ENCODE peak calls at places on chromosomes 5 and 9, in nine cellular contexts. One of them, this sample, is unnamed.

GRCh38 chr5:150481708-150481965 is 26.3 kb upstream of the NDST1 start:
- DNase-seq in stomach: no peak
- DNase-seq in Panc1: no peak
- DNase-seq in H1: no peak
- DNase-seq in prostate gland: no peak
- DNase-seq in sigmoid colon: no peak
- DNase-seq in GM12878: no peak
- DNase-seq in breast epithelium: no peak
- DNase-seq in upper lobe of left lung: no peak
- DNase-seq in this sample: no peak

GRCh38 chr5:113447651-113448050 is 12.9 kb upstream of the TSSK1B start:
- DNase-seq in stomach: no peak
- DNase-seq in Panc1: no peak
- DNase-seq in H1: no peak
- DNase-seq in prostate gland: no peak
- DNase-seq in sigmoid colon: no peak
- DNase-seq in GM12878: no peak
- DNase-seq in breast epithelium: no peak
- DNase-seq in upper lobe of left lung: no peak
- DNase-seq in this sample: no peak

GRCh38 chr9:128552744-128553221 is 396 bp downstream of the SPTAN1 start:
- DNase-seq in stomach: peak; percentile 49
- DNase-seq in Panc1: no peak
- DNase-seq in H1: peak; percentile 68
- DNase-seq in prostate gland: peak; percentile 28
- DNase-seq in sigmoid colon: peak; percentile 79
- DNase-seq in GM12878: no peak
- DNase-seq in breast epithelium: peak; percentile 37
- DNase-seq in upper lobe of left lung: no peak
- DNase-seq in this sample: peak; percentile 69

GRCh38 chr9:72540348-72540873 is 19.0 kb downstream of the TMC1 start:
- DNase-seq in stomach: no peak
- DNase-seq in Panc1: no peak
- DNase-seq in H1: no peak
- DNase-seq in prostate gland: peak; percentile 81
- DNase-seq in sigmoid colon: no peak
- DNase-seq in GM12878: no peak
- DNase-seq in breast epithelium: peak; percentile 73
- DNase-seq in upper lobe of left lung: no peak
- DNase-seq in this sample: no peak

GRCh38 chr5:73292816-73293459 is 119.9 kb downstream of the TMEM174 start:
- DNase-seq in stomach: no peak
- DNase-seq in Panc1: no peak
- DNase-seq in H1: no peak
- DNase-seq in prostate gland: no peak
- DNase-seq in sigmoid colon: no peak
- DNase-seq in GM12878: no peak
- DNase-seq in breast epithelium: no peak
- DNase-seq in upper lobe of left lung: no peak
- DNase-seq in this sample: no peak

GRCh38 chr9:95094002-95094401 is 223.5 kb downstream of the FANCC start:
- DNase-seq in stomach: no peak
- DNase-seq in Panc1: no peak
- DNase-seq in H1: no peak
- DNase-seq in prostate gland: no peak
- DNase-seq in sigmoid colon: no peak
- DNase-seq in GM12878: no peak
- DNase-seq in breast epithelium: no peak
- DNase-seq in upper lobe of left lung: no peak
- DNase-seq in this sample: no peak

GRCh38 chr5:92980491-92980890 is 600.5 kb downstream of the NR2F1-AS1 start:
- DNase-seq in stomach: no peak
- DNase-seq in Panc1: no peak
- DNase-seq in H1: no peak
- DNase-seq in prostate gland: no peak
- DNase-seq in sigmoid colon: no peak
- DNase-seq in GM12878: no peak
- DNase-seq in breast epithelium: no peak
- DNase-seq in upper lobe of left lung: no peak
- DNase-seq in this sample: no peak

GRCh38 chr9:96674914-96675538 is 19.9 kb upstream of the PRXL2C start:
- DNase-seq in stomach: no peak
- DNase-seq in Panc1: no peak
- DNase-seq in H1: no peak
- DNase-seq in prostate gland: no peak
- DNase-seq in sigmoid colon: no peak
- DNase-seq in GM12878: no peak
- DNase-seq in breast epithelium: no peak
- DNase-seq in upper lobe of left lung: no peak
- DNase-seq in this sample: no peak

GRCh38 chr9:120030847-120031246 is 549.1 kb downstream of the CDK5RAP2 start:
- DNase-seq in stomach: no peak
- DNase-seq in Panc1: no peak
- DNase-seq in H1: no peak
- DNase-seq in prostate gland: no peak
- DNase-seq in sigmoid colon: no peak
- DNase-seq in GM12878: no peak
- DNase-seq in breast epithelium: no peak
- DNase-seq in upper lobe of left lung: no peak
- DNase-seq in this sample: no peak

GRCh38 chr9:120038342-120038741 is 541.6 kb downstream of the CDK5RAP2 start:
- DNase-seq in stomach: no peak
- DNase-seq in Panc1: no peak
- DNase-seq in H1: no peak
- DNase-seq in prostate gland: no peak
- DNase-seq in sigmoid colon: no peak
- DNase-seq in GM12878: no peak
- DNase-seq in breast epithelium: no peak
- DNase-seq in upper lobe of left lung: no peak
- DNase-seq in this sample: no peak

GRCh38 chr9:120032639-120033038 is 547.3 kb downstream of the CDK5RAP2 start:
- DNase-seq in stomach: no peak
- DNase-seq in Panc1: no peak
- DNase-seq in H1: peak; percentile 66
- DNase-seq in prostate gland: no peak
- DNase-seq in sigmoid colon: no peak
- DNase-seq in GM12878: no peak
- DNase-seq in breast epithelium: no peak
- DNase-seq in upper lobe of left lung: peak; percentile 47
- DNase-seq in this sample: no peak
- TF ChIP-seq CTCF in stomach: no peak
- TF ChIP-seq CTCF in Panc1: peak; percentile 30
- TF ChIP-seq CTCF in H1: peak; percentile 41
- TF ChIP-seq CTCF in prostate gland: no peak
- TF ChIP-seq CTCF in sigmoid colon: no peak
- TF ChIP-seq CTCF in GM12878: no peak
- TF ChIP-seq CTCF in breast epithelium: no peak
- TF ChIP-seq CTCF in upper lobe of left lung: no peak
- TF ChIP-seq CTCF in this sample: no peak

GRCh38 chr9:98869866-98870265 is 62.4 kb downstream of the GALNT12 start:
- DNase-seq in stomach: no peak
- DNase-seq in Panc1: no peak
- DNase-seq in H1: no peak
- DNase-seq in prostate gland: no peak
- DNase-seq in sigmoid colon: no peak
- DNase-seq in GM12878: no peak
- DNase-seq in breast epithelium: no peak
- DNase-seq in upper lobe of left lung: no peak
- DNase-seq in this sample: no peak

GRCh38 chr9:98869078-98869745 is 61.7 kb downstream of the GALNT12 start:
- DNase-seq in stomach: no peak
- DNase-seq in Panc1: no peak
- DNase-seq in H1: no peak
- DNase-seq in prostate gland: no peak
- DNase-seq in sigmoid colon: no peak
- DNase-seq in GM12878: no peak
- DNase-seq in breast epithelium: no peak
- DNase-seq in upper lobe of left lung: no peak
- DNase-seq in this sample: no peak

GRCh38 chr9:98866435-98867108 is 59.1 kb downstream of the GALNT12 start:
- DNase-seq in stomach: no peak
- DNase-seq in Panc1: no peak
- DNase-seq in H1: no peak
- DNase-seq in prostate gland: no peak
- DNase-seq in sigmoid colon: no peak
- DNase-seq in GM12878: no peak
- DNase-seq in breast epithelium: no peak
- DNase-seq in upper lobe of left lung: no peak
- DNase-seq in this sample: no peak

GRCh38 chr9:98867109-98867433 is 59.6 kb downstream of the GALNT12 start:
- DNase-seq in stomach: no peak
- DNase-seq in Panc1: no peak
- DNase-seq in H1: no peak
- DNase-seq in prostate gland: no peak
- DNase-seq in sigmoid colon: no peak
- DNase-seq in GM12878: no peak
- DNase-seq in breast epithelium: no peak
- DNase-seq in upper lobe of left lung: no peak
- DNase-seq in this sample: no peak

DNA sequence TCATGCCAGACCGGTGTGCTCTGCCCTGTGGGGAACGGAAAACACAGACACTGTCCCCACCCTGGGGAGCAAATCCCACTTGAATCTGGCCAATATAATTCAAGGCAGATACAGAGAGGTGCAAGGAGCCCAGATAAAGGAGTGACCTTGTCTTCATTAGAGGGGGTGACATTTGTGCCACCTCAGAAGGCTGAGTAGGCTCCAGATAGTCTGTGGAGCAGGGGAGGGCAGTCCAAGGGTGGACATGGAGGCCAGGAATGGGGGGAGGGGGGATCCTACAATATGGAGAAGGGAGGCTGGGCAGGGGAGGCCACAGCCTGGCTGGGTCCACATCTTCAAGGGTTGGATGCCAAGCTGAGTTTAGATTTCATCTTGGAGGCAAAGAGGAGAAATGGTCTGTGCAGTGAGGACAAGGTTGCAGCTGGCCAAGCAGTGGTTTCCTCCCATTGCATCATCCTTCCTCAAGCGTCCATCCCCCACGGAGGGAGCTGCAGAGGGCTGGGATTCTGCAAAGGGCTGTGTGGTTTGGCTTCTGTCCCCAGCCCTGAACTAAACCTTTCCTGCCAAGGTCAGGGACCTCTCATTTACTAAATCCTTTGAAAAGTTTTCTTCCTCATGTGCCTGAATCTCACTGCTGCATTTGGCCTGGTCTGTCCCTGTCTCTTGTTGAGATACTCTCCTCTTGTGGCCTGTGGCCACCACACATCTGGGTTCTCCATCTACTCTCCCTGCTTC is 60.1 kb downstream of the GALNT12 start:
- DNase-seq in stomach: peak; percentile 55
- DNase-seq in Panc1: no peak
- DNase-seq in H1: no peak
- DNase-seq in prostate gland: no peak
- DNase-seq in sigmoid colon: peak; percentile 93
- DNase-seq in GM12878: no peak
- DNase-seq in breast epithelium: peak; percentile 52
- DNase-seq in upper lobe of left lung: no peak
- DNase-seq in this sample: peak; percentile 54
- TF ChIP-seq POLR2AphosphoS5 in stomach: peak; percentile 69
- TF ChIP-seq POLR2AphosphoS5 in Panc1: no peak
- TF ChIP-seq POLR2AphosphoS5 in H1: no peak
- TF ChIP-seq POLR2AphosphoS5 in prostate gland: peak; percentile 22
- TF ChIP-seq POLR2AphosphoS5 in sigmoid colon: peak; percentile 69
- TF ChIP-seq POLR2AphosphoS5 in GM12878: no peak
- TF ChIP-seq POLR2AphosphoS5 in breast epithelium: peak; percentile 70
- TF ChIP-seq POLR2AphosphoS5 in upper lobe of left lung: peak; percentile 62
- TF ChIP-seq POLR2AphosphoS5 in this sample: no peak

GRCh38 chr9:135346438-135347050 is 133.0 kb upstream of the PPP1R26 start:
- DNase-seq in stomach: no peak
- DNase-seq in Panc1: no peak
- DNase-seq in H1: no peak
- DNase-seq in prostate gland: no peak
- DNase-seq in sigmoid colon: no peak
- DNase-seq in GM12878: no peak
- DNase-seq in breast epithelium: no peak
- DNase-seq in upper lobe of left lung: peak; percentile 57
- DNase-seq in this sample: no peak

GRCh38 chr9:135345775-135346433 is 133.7 kb upstream of the PPP1R26 start:
- DNase-seq in stomach: no peak
- DNase-seq in Panc1: no peak
- DNase-seq in H1: no peak
- DNase-seq in prostate gland: no peak
- DNase-seq in sigmoid colon: no peak
- DNase-seq in GM12878: no peak
- DNase-seq in breast epithelium: no peak
- DNase-seq in upper lobe of left lung: peak; percentile 56
- DNase-seq in this sample: no peak

GRCh38 chr9:135348788-135349150 is 130.8 kb upstream of the PPP1R26 start:
- DNase-seq in stomach: no peak
- DNase-seq in Panc1: no peak
- DNase-seq in H1: no peak
- DNase-seq in prostate gland: no peak
- DNase-seq in sigmoid colon: no peak
- DNase-seq in GM12878: no peak
- DNase-seq in breast epithelium: no peak
- DNase-seq in upper lobe of left lung: no peak
- DNase-seq in this sample: no peak

GRCh38 chr9:135348076-135348787 is 131.3 kb upstream of the PPP1R26 start:
- DNase-seq in stomach: no peak
- DNase-seq in Panc1: no peak
- DNase-seq in H1: no peak
- DNase-seq in prostate gland: no peak
- DNase-seq in sigmoid colon: no peak
- DNase-seq in GM12878: no peak
- DNase-seq in breast epithelium: no peak
- DNase-seq in upper lobe of left lung: peak; percentile 52
- DNase-seq in this sample: no peak

DNA sequence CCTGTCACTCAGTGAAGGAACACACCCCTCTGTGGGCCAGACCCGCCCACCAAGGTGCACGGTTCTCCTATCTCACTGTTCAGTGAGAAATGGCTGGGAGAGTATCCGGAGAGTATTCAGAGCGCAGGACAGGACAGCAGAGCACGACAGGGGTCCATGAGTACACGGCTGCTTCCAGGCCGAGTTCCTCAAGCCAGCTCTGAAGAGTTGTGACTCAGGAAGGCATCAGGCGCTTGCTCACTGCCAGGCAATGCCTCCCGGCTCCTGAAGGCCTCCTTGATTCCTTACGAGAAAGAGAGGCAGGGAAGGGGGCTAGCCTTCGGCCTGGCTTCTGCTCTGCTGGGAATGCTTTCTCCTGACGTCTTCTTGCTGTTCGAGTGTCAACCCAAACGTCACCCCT is 132.1 kb upstream of the PPP1R26 start:
- DNase-seq in stomach: no peak
- DNase-seq in Panc1: no peak
- DNase-seq in H1: no peak
- DNase-seq in prostate gland: no peak
- DNase-seq in sigmoid colon: no peak
- DNase-seq in GM12878: no peak
- DNase-seq in breast epithelium: no peak
- DNase-seq in upper lobe of left lung: no peak
- DNase-seq in this sample: no peak
- H3K27ac ChIP-seq in stomach: no peak overlapping the region
- H3K27ac ChIP-seq in Panc1: no peak overlapping the region
- H3K27ac ChIP-seq in H1: no peak overlapping the region
- H3K27ac ChIP-seq in prostate gland: no peak overlapping the region
- H3K27ac ChIP-seq in sigmoid colon: no peak overlapping the region
- H3K27ac ChIP-seq in GM12878: no peak overlapping the region
- H3K27ac ChIP-seq in breast epithelium: no peak overlapping the region
- H3K27ac ChIP-seq in upper lobe of left lung: no peak overlapping the region
- H3K27ac ChIP-seq in this sample: no peak overlapping the region

DNA sequence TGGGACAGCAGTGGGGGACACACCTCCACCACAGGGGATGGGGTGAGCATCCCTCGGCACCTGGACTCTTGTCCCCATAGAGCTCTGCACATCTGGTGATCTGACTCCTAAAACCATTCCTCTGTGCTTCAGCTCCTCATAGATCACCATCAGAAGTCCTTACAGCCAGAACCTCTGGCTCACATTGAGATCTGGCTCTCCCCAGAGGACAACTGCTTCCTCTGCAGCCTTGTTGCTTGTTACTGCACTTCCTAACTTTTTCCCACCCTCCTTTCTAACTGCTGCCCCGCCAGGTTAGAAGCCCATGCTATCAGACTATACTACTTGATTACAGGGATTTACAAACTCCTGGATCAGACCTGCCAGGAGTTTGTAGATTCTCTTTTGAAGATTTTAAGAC is 64.5 kb downstream of the ARSB start:
- DNase-seq in stomach: no peak
- DNase-seq in Panc1: no peak
- DNase-seq in H1: no peak
- DNase-seq in prostate gland: no peak
- DNase-seq in sigmoid colon: no peak
- DNase-seq in GM12878: no peak
- DNase-seq in breast epithelium: no peak
- DNase-seq in upper lobe of left lung: no peak
- DNase-seq in this sample: no peak
- TF ChIP-seq CTCF in stomach: no peak
- TF ChIP-seq CTCF in Panc1: peak; percentile 50
- TF ChIP-seq CTCF in H1: peak; percentile 43
- TF ChIP-seq CTCF in prostate gland: no peak
- TF ChIP-seq CTCF in sigmoid colon: no peak
- TF ChIP-seq CTCF in GM12878: peak; percentile 39
- TF ChIP-seq CTCF in breast epithelium: no peak
- TF ChIP-seq CTCF in upper lobe of left lung: no peak
- TF ChIP-seq CTCF in this sample: no peak